ENCODE peak calls at places on chromosomes 5 and 9, in eight cellular contexts. Z is PC-9, C is fibroblast of lung, H is Calu3, T is neural progenitor cell, L is endodermal cell, N is GM12865, M is GM06990. I is an unnamed sample.

GRCh38 chr9:128160603-128160987 is 530 bp downstream of the BBLN start:
- DNase-seq in Z (no peak), C (no peak), H (no peak), T (peak), L (peak), N (peak), M (no peak), I (no peak)

GRCh38 chr5:79005939-79006338 is 20.8 kb upstream of the ARSB start:
- DNase-seq in Z (no peak), C (no peak), H (no peak), T (no peak), L (no peak), N (no peak), M (no peak), I (no peak)

GRCh38 chr9:31359071-31359470 is 1025.4 kb upstream of the ACO1 start:
- DNase-seq in Z (no peak), C (no peak), H (no peak), T (no peak), L (no peak), N (no peak), M (no peak), I (no peak)

GRCh38 chr5:32201140-32201539 is 27.0 kb upstream of the GOLPH3 start:
- DNase-seq in Z (no peak), C (peak), H (no peak), T (no peak), L (no peak), N (no peak), M (no peak), I (no peak)

GRCh38 chr9:95862343-95862742 is 13.1 kb upstream of the ERCC6L2 start:
- DNase-seq in Z (no peak), C (no peak), H (no peak), T (no peak), L (no peak), N (no peak), M (no peak), I (no peak)

GRCh38 chr5:39192449-39193160 is 26.8 kb downstream of the FYB1 start:
- DNase-seq in Z (no peak), C (no peak), H (no peak), T (no peak), L (no peak), N (no peak), M (no peak), I (no peak)

GRCh38 chr9:98109052-98109451 is 10.0 kb downstream of the TRIM14 start:
- DNase-seq in Z (no peak), C (no peak), H (no peak), T (no peak), L (no peak), N (peak), M (no peak), I (no peak)

GRCh38 chr5:125696762-125697161 is 726.4 kb upstream of the GRAMD2B start:
- DNase-seq in Z (no peak), C (peak), H (no peak), T (no peak), L (no peak), N (no peak), M (no peak), I (no peak)

GRCh38 chr9:69498430-69498829 is 173.4 kb downstream of the ENTREP1 start:
- DNase-seq in Z (no peak), C (no peak), H (no peak), T (no peak), L (no peak), N (no peak), M (no peak), I (no peak)

GRCh38 chr9:128600111-128600510 is 47.7 kb downstream of the SPTAN1 start:
- DNase-seq in Z (no peak), C (no peak), H (no peak), T (no peak), L (no peak), N (peak), M (no peak), I (no peak)

GRCh38 chr5:177040814-177041410 is 18.4 kb downstream of the ZNF346 start:
- DNase-seq in Z (no peak), C (peak), H (no peak), T (no peak), L (no peak), N (no peak), M (no peak), I (no peak)

GRCh38 chr5:8340739-8341344 is 471.9 kb downstream of the MTRR start:
- DNase-seq in Z (no peak), C (peak), H (no peak), T (peak), L (no peak), N (no peak), M (no peak), I (no peak)

GRCh38 chr5:143887302-143887638 is 75.3 kb downstream of the HMHB1 start:
- DNase-seq in Z (peak), C (peak), H (peak), T (no peak), L (no peak), N (no peak), M (no peak), I (no peak)

GRCh38 chr9:126150411-126151030 is 176.1 kb upstream of the MVB12B start:
- DNase-seq in Z (no peak), C (no peak), H (no peak), T (no peak), L (no peak), N (no peak), M (no peak), I (no peak)

GRCh38 chr9:135555203-135555602 is 6.4 kb upstream of the PAEP start:
- DNase-seq in Z (no peak), C (no peak), H (no peak), T (no peak), L (no peak), N (no peak), M (no peak), I (no peak)

GRCh38 chr9:15220658-15221310 is 86.2 kb downstream of the TTC39B start:
- DNase-seq in Z (no peak), C (peak), H (no peak), T (no peak), L (no peak), N (no peak), M (no peak), I (no peak)

GRCh38 chr5:150540042-150540441 is 32.1 kb downstream of the NDST1 start:
- DNase-seq in Z (no peak), C (no peak), H (no peak), T (no peak), L (no peak), N (no peak), M (no peak), I (no peak)

GRCh38 chr9:121192959-121193645 is 8.6 kb downstream of the RAB14 start:
- DNase-seq in Z (no peak), C (peak), H (no peak), T (no peak), L (no peak), N (no peak), M (no peak), I (no peak)

GRCh38 chr5:158135682-158136176 is 276.8 kb upstream of the CLINT1 start:
- DNase-seq in Z (no peak), C (no peak), H (no peak), T (peak), L (peak), N (no peak), M (no peak), I (no peak)

GRCh38 chr9:125630436-125630835 is 76.6 kb downstream of the MAPKAP1 start:
- DNase-seq in Z (no peak), C (no peak), H (no peak), T (no peak), L (no peak), N (no peak), M (no peak), I (no peak)

GRCh38 chr9:14525840-14526239 is 167.4 kb downstream of the ZDHHC21 start:
- DNase-seq in Z (no peak), C (no peak), H (no peak), T (no peak), L (no peak), N (no peak), M (no peak), I (no peak)

GRCh38 chr5:10724799-10725507 is 36.1 kb downstream of the DAP start:
- DNase-seq in Z (peak), C (peak), H (peak), T (no peak), L (no peak), N (no peak), M (no peak), I (no peak)

DNA sequence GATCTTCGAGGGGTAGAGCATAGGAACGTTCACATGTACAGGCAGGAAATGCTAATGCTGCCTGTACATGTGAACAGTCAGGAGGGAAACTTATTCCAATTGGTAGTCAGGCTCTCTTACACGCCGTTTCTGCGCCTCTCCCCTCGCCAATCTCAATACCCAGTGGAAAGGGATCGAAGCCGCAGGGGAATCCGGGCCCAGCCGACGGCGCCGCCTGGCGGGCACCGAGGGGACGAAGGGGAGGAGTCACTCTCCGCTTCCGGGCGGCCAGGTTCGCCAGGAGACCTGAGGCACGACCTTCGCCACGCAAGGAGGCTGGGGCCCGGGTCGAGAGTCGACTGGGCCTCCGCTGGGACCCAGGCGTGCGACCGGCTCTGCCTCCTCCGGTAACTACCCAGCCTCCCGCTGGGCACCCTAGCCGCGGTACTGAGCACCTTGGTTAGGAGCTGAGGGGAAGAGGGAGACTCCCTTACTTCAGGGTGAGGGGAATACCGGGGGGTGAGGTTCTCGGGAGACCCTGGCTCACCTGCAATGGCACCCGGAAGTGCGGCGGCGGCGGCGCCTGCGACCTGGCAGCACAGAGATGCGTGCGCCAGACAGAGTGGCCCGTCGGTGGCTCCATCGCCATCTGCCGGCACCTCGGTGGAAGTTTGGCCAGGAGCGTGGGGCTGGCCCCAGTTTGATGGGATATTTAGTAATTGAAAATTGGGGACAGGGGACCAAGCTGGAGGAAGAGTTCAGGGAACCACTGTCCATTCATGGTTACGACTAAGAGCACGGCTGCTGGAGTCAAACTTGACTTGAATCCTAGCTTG is at the start of gene PIGO:
- DNase-seq in Z (peak), C (peak), H (peak), T (peak), L (peak), N (peak), M (peak), I (peak)
- TF ChIP-seq CTCF in Z (peak), C (peak), H (peak), T (peak), L (peak), N (peak), M (peak), I (peak)

DNA sequence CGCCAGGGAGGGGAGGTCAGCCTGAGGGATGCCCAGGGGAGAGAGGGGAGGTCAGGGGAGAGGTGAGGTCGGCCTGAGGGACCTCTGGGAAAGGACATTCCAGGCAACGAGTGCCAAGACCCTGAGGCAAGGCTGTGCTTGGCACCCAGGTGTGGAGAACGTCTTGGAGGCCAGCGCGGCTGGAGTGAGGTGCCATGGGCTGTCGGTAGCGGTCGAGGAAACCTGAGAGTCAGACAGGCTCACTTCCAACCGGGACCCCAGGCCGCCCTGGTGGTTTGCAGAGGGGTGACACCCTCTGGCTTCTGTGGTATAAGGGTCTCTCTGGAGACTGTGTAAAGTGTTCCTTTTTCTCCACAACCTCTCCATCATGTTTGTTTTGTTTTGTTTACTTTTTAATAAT is 82.9 kb downstream of the CACNA1B start:
- DNase-seq in Z (no peak), C (no peak), H (no peak), T (peak), L (peak), N (no peak), M (no peak), I (no peak)
- TF ChIP-seq CTCF in Z (no peak), C (no peak), H (no peak), T (peak), L (peak), N (peak), M (no peak), I (no peak)

GRCh38 chr5:22998775-22999174 is 145.6 kb upstream of the CDH12 start:
- DNase-seq in Z (no peak), C (no peak), H (no peak), T (no peak), L (no peak), N (no peak), M (no peak), I (no peak)

GRCh38 chr5:23001120-23001519 is 148.0 kb upstream of the CDH12 start:
- DNase-seq in Z (no peak), C (no peak), H (no peak), T (no peak), L (no peak), N (no peak), M (no peak), I (no peak)

DNA sequence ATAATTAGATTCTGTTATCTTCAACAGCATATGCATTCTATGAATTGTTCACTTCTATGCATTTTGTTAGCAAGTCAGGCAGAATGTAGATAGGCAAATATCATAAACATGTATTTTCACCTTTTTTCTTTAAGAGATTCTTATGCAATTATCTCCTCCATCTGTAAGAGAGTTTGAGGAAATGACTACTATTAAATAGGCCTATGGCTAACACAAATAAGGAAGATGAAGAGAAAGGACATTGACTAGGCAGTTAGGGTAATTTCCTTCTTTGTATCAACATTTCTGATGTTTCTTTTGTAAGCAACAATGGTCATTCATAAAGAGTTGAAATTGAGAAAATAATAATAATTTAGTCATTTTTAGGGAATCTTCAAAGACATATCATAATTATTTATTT is 145.2 kb upstream of the CDH12 start:
- DNase-seq in Z (no peak), C (no peak), H (no peak), T (no peak), L (no peak), N (no peak), M (no peak), I (no peak)
- TF ChIP-seq CTCF in Z (no peak), C (no peak), H (no peak), T (no peak), L (no peak), N (no peak), M (no peak), I (no peak)

DNA sequence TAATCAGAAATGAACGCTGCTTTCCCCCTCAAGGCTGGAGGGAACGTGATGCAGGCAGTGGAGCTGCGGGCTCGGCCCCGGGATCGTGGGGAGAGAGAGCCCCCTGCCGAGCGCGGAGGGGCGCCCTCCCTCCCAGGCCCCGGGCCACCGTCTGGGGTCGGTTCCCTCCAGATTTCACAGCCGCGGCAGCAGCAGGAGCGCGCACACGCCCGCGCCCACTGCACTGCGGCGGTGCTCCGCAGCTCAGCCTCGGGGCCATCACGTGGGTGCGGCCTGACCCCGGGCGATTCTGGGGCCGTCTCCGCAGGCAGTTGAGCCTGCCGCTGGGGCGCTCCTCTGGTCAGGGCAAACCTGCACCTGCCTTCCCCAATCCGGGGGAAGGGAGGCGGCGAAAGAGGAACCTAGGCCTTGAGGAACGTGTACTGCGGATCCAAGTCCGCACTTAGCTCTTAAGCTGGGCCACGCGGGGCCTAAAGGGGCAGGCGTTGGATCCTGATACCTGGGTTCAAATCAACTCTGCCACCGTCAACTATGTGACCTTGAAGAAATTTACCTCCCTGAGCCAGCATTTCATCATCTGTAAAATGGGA is 9.4 kb upstream of the DELE1 start:
- DNase-seq in Z (no peak), C (no peak), H (peak), T (peak), L (peak), N (no peak), M (peak), I (peak)
- TF ChIP-seq CTCF in Z (no peak), C (peak), H (peak), T (peak), L (peak), N (no peak), M (peak), I (no peak)

I was measured in activated B cell treated with CpG ODN at 0.5 μM for 24 hours.